ENCODE peak calls at places on chromosomes 11 and 22, in five cellular contexts. C is left ventricle myocardium inferior; L is uterus; W is fibroblast of lung; F is stimulated activated CD4-positive, alpha-beta T cell treated with anti-CD3 and anti-CD28 coated beads, Interleukin-2, amount 100 ng/mL, for 24 hours. S is an unnamed sample.

GRCh38 chr11:1260023-1260501 is 37.2 kb downstream of the MUC5B start:
- DNase-seq in C (no peak), L (no peak), W (peak), F (peak), S (no peak)

GRCh38 chr22:33404723-33405122 is 346.5 kb upstream of the SYN3 start:
- DNase-seq in C (no peak), L (no peak), W (no peak), F (no peak), S (no peak)

GRCh38 chr22:49969751-49970527 is 9.4 kb downstream of the PIM3 start:
- DNase-seq in C (peak), L (peak), W (no peak), F (no peak), S (peak)

GRCh38 chr11:1937616-1938342 is 9.4 kb upstream of the MRPL23 start:
- DNase-seq in C (no peak), L (peak), W (no peak), F (no peak), S (peak)

GRCh38 chr22:22378446-22379415 is 129.8 kb downstream of the ZNF280B start:
- DNase-seq in C (no peak), L (no peak), W (no peak), F (no peak), S (no peak)

GRCh38 chr11:102171101-102171500 is 60.9 kb downstream of the YAP1 start:
- DNase-seq in C (no peak), L (no peak), W (peak), F (no peak), S (no peak)

GRCh38 chr11:42205518-42205917 is 746.1 kb upstream of the LRRC4C start:
- DNase-seq in C (no peak), L (no peak), W (no peak), F (no peak), S (no peak)

GRCh38 chr22:27903805-27904473 is 15.1 kb downstream of the PITPNB start:
- DNase-seq in C (no peak), L (no peak), W (no peak), F (no peak), S (no peak)

GRCh38 chr11:31959711-31960110 is 131.2 kb upstream of the RCN1 start:
- DNase-seq in C (no peak), L (no peak), W (no peak), F (no peak), S (no peak)

GRCh38 chr11:86484164-86484794 is 109.6 kb downstream of the CCDC81 start:
- DNase-seq in C (peak), L (peak), W (peak), F (no peak), S (peak)

GRCh38 chr11:16293204-16293681 is 63.1 kb downstream of the SOX6 start:
- DNase-seq in C (no peak), L (no peak), W (peak), F (no peak), S (no peak)

GRCh38 chr11:114653148-114653547 is 25.2 kb upstream of the NXPE2 start:
- DNase-seq in C (no peak), L (no peak), W (no peak), F (no peak), S (no peak)

GRCh38 chr22:30205281-30206115 is 41.1 kb downstream of the LIF start:
- DNase-seq in C (peak), L (peak), W (peak), F (no peak), S (peak)

GRCh38 chr22:27113211-27114030 is 456.0 kb downstream of the MIAT start:
- DNase-seq in C (peak), L (peak), W (peak), F (no peak), S (peak)

GRCh38 chr11:75014129-75014528 is 25.4 kb downstream of the NEU3 start:
- DNase-seq in C (no peak), L (no peak), W (peak), F (no peak), S (peak)

GRCh38 chr11:90476442-90477007 is 253.7 kb upstream of the CHORDC1 start:
- DNase-seq in C (no peak), L (no peak), W (peak), F (peak), S (no peak)

GRCh38 chr11:123640677-123641494 is 13.5 kb downstream of the SCN3B start:
- DNase-seq in C (peak), L (no peak), W (peak), F (peak), S (peak)

GRCh38 chr11:73951797-73952196 is 971 bp downstream of the DNAJB13 start:
- DNase-seq in C (no peak), L (no peak), W (no peak), F (no peak), S (no peak)